ENCODE peak calls at places on chromosome 18, in six cellular contexts. D is adrenal gland; K is stomach; W is CD8-positive, alpha-beta T cell; G is pancreas; U is IMR-90. C is an unnamed sample. For H3K9me3, the result is how much of the 10 kb centered on the place peaks cover.

GRCh38 chr18:7021994-7022840 is 95.4 kb downstream of the LAMA1 start:
- DNase-seq in G (no peak), D (peak), U (peak), W (no peak), K (peak), C (no peak)

GRCh38 chr18:69885841-69886531 is 61.7 kb downstream of the CD226 start:
- DNase-seq in W (no peak), D (no peak), K (no peak), G (no peak), U (no peak), C (no peak)

GRCh38 chr18:34222025-34222395 is 2.7 kb downstream of the NOL4 start:
- DNase-seq in K (no peak), G (peak), W (no peak), D (no peak), U (no peak), C (no peak)

GRCh38 chr18:6543330-6543908 is 128.7 kb upstream of the L3MBTL4 start:
- DNase-seq in D (no peak), U (peak), K (no peak), G (no peak), W (no peak), C (no peak)

GRCh38 chr18:40004246-40004645 is 1950.8 kb upstream of the PIK3C3 start:
- DNase-seq in U (no peak), K (no peak), W (no peak), D (no peak), G (no peak), C (no peak)

GRCh38 chr18:37778417-37779165 is 213.0 kb upstream of the CELF4 start:
- DNase-seq in U (no peak), K (peak), W (no peak), D (peak), G (peak), C (peak)

GRCh38 chr18:59332986-59333385 is 14.5 kb upstream of the CPLX4 start:
- DNase-seq in G (no peak), K (no peak), W (no peak), D (no peak), U (no peak), C (no peak)

GRCh38 chr18:57353940-57354461 is 1.6 kb downstream of the ST8SIA3 start:
- DNase-seq in G (peak), U (peak), K (no peak), W (no peak), D (peak), C (no peak)

GRCh38 chr18:35582310-35582682 is 756 bp downstream of the GALNT1 start:
- DNase-seq in K (no peak), G (no peak), W (no peak), U (no peak), D (no peak), C (no peak)

GRCh38 chr18:8881103-8881502 is 175.7 kb downstream of the MTCL1 start:
- DNase-seq in K (no peak), D (no peak), U (no peak), G (no peak), W (no peak), C (no peak)

GRCh38 chr18:31661965-31662364 is 22.4 kb downstream of the B4GALT6 start:
- DNase-seq in K (no peak), U (peak), D (no peak), G (no peak), W (no peak), C (no peak)

GRCh38 chr18:61400016-61400630 is 66.9 kb downstream of the CDH20 start:
- DNase-seq in D (no peak), W (no peak), K (no peak), U (no peak), G (no peak), C (no peak)

GRCh38 chr18:74333091-74333490 is 17.5 kb downstream of the C18orf63 start:
- DNase-seq in D (no peak), W (no peak), U (no peak), G (no peak), K (no peak), C (no peak)

GRCh38 chr18:45874501-45875184 is 49.2 kb downstream of the SIGLEC15 start:
- DNase-seq in U (peak), W (no peak), K (no peak), G (no peak), D (no peak), C (peak)

GRCh38 chr18:59604877-59605276 is 92.3 kb downstream of the CCBE1 start:
- DNase-seq in K (no peak), U (peak), W (no peak), D (no peak), G (no peak), C (no peak)

GRCh38 chr18:31104444-31104843 is 2.2 kb upstream of the DSC2 start:
- DNase-seq in K (no peak), U (no peak), G (no peak), D (no peak), W (no peak), C (no peak)

GRCh38 chr18:45056907-45057306 is 376.2 kb downstream of the SETBP1 start:
- DNase-seq in D (no peak), U (peak), G (no peak), K (no peak), W (no peak), C (no peak)

GRCh38 chr18:34224423-34225217 is at the start of gene NOL4:
- DNase-seq in D (peak), U (no peak), K (peak), W (no peak), G (peak), C (no peak)

GRCh38 chr18:79982736-79983135 is 5.6 kb downstream of the TXNL4A start:
- DNase-seq in D (no peak), K (no peak), U (peak), W (no peak), G (no peak), C (no peak)

GRCh38 chr18:9614401-9615279 is at the start of gene PPP4R1:
- DNase-seq in D (peak), G (peak), W (peak), U (peak), K (peak), C (peak)

GRCh38 chr18:68219867-68220266 is 495.0 kb downstream of the TMX3 start:
- DNase-seq in K (no peak), U (peak), G (no peak), D (no peak), W (no peak), C (no peak)

GRCh38 chr18:8847066-8847755 is 141.9 kb downstream of the MTCL1 start:
- DNase-seq in D (no peak), W (no peak), U (peak), G (no peak), K (no peak), C (no peak)

GRCh38 chr18:47323158-47323557 is 71.7 kb upstream of the SKOR2 start:
- DNase-seq in G (no peak), D (no peak), W (no peak), K (no peak), U (no peak), C (no peak)

GRCh38 chr18:50268022-50268747 is 1.9 kb upstream of the CFAP53 start:
- DNase-seq in D (peak), G (peak), W (peak), K (peak), U (peak), C (peak)

GRCh38 chr18:12689256-12689655 is 13.3 kb downstream of the CEP76 start:
- DNase-seq in D (no peak), G (no peak), U (no peak), W (no peak), K (no peak), C (no peak)

GRCh38 chr18:12691021-12691420 is 11.5 kb downstream of the CEP76 start:
- DNase-seq in W (no peak), G (no peak), K (no peak), D (no peak), U (no peak), C (no peak)

GRCh38 chr18:12686100-12686499 is 16.4 kb downstream of the CEP76 start:
- DNase-seq in U (peak), G (no peak), D (no peak), W (no peak), K (no peak), C (no peak)
- TF ChIP-seq CTCF in U (peak), G (no peak), D (no peak), W (no peak), K (no peak), C (no peak)

DNA sequence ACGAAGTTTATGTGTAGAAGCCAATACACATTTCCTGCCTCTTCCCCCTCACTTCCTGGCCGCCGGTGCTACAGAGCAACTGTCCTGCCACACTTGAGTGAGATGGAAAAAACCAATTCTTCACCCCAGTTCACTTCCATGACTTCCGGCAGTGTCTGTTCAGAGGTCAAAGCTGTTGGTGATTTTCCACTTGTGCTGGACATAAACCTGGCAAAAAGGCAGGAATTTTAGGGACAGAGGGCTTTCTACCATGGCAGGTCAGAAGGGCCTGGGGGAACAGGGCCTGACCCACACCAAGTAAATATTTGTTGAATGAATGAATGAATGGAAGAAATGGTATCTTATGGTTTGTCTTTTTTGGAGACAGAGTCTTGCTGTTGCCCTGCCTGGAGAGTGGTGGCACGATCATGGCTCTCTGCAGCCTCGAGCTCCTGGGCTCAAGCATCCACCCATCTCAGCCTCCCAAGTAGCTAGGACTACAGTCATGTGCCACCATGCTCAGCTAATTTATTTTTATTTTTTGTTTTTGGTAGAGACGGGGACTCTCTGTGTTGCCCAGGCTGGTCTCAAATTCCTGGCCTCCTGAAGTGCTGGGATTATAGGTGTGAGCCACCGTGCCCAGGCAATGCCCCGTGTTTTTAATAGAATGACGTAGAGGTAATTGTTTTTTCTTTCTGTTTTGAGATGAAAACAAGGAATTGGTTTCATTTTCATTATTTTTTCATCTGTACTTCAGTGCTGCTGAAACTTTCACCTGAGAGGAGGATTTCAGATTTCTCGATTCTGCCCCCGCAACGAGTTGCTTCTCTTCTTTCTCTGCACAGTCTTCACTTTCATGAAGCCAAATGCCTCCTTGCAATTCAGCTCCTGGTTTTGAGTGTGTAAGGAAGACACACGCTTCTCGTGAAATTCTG is 48.0 kb upstream of the LPIN2 start:
- DNase-seq in D (peak), K (no peak), W (peak), G (no peak), U (no peak), C (peak)
- H3K4me3 ChIP-seq in D (no peak), K (no peak), W (peak), G (no peak), U (no peak), C (no peak)

GRCh38 chr18:72427721-72428120 is 116.4 kb downstream of the CBLN2 start:
- DNase-seq in K (no peak), G (no peak), D (no peak), W (no peak), U (peak), C (no peak)
- H3K9me3 ChIP-seq in K (under half), G (under half), D (under half), W (under half), U (under half), C (under half)

GRCh38 chr18:55861266-55861665 is 273.3 kb upstream of the TCF4 start:
- DNase-seq in K (no peak), G (no peak), U (peak), W (no peak), D (no peak), C (no peak)
- TF ChIP-seq CTCF in K (no peak), G (no peak), U (peak), W (no peak), D (peak), C (no peak)

GRCh38 chr18:36628435-36629094 is 200.2 kb downstream of the TPGS2 start:
- DNase-seq in G (no peak), U (peak), K (no peak), D (no peak), W (no peak), C (no peak)
- H3K4me3 ChIP-seq in G (no peak), U (no peak), K (no peak), D (no peak), W (no peak), C (no peak)

C was measured in Peyer's patch.